ENCODE peak calls at places on chromosomes 4 and X, in ten cellular contexts. P is T-helper 1 cell, D is skeletal muscle cell, V is aorta, O is activated T-cell treated with anti-CD3 and anti-CD28 coated beads for 1 hour, B is anterior cingulate cortex, X is midbrain, Q is suprapubic skin, F is T follicular helper cell, A is CMK. K is an unnamed sample.

GRCh38 chr4:75327804-75328512 is 186.2 kb downstream of the RCHY1 start:
- DNase-seq in X (no peak), P (no peak), D (no peak), B (no peak), V (peak), F (no peak), O (no peak), A (no peak), Q (no peak), K (no peak)

GRCh38 chrX:48548871-48549270 is 9.4 kb downstream of the TBC1D25 start:
- DNase-seq in D (no peak), Q (no peak), O (no peak), V (no peak), P (no peak), F (no peak), A (no peak), X (no peak), B (no peak), K (no peak)

GRCh38 chrX:155071694-155072215 is 447 bp downstream of the BRCC3 start:
- DNase-seq in D (no peak), Q (no peak), A (no peak), V (no peak), B (no peak), X (no peak), O (no peak), F (no peak), P (no peak), K (no peak)

GRCh38 chrX:119042996-119043395 is 29.8 kb upstream of the CT47C1 start:
- DNase-seq in D (no peak), Q (no peak), A (no peak), B (no peak), P (no peak), V (no peak), O (no peak), F (no peak), X (no peak), K (no peak)

GRCh38 chrX:72712094-72712755 is 1.9 kb downstream of the PHKA1 start:
- DNase-seq in P (no peak), D (no peak), O (no peak), A (no peak), X (no peak), V (no peak), B (no peak), F (no peak), Q (no peak), K (no peak)

GRCh38 chrX:109858602-109859341 is 125.7 kb upstream of the ACSL4 start:
- DNase-seq in D (no peak), B (no peak), X (no peak), Q (no peak), F (no peak), V (no peak), P (no peak), A (no peak), O (no peak), K (no peak)

GRCh38 chr4:155722816-155723499 is 35.9 kb upstream of the GUCY1B1 start:
- DNase-seq in D (no peak), V (no peak), A (no peak), F (no peak), B (no peak), X (no peak), O (no peak), Q (no peak), P (no peak), K (no peak)

GRCh38 chr4:119632216-119632615 is 3.6 kb upstream of the PDE5A start:
- DNase-seq in P (no peak), F (no peak), X (no peak), D (peak), O (no peak), B (no peak), Q (no peak), V (no peak), A (no peak), K (no peak)

GRCh38 chr4:48114396-48114795 is 19.7 kb downstream of the TXK start:
- DNase-seq in F (no peak), X (no peak), P (no peak), D (no peak), A (no peak), V (no peak), Q (no peak), B (no peak), O (no peak), K (no peak)

GRCh38 chrX:132025085-132025484 is 2.0 kb downstream of the STK26 start:
- DNase-seq in P (no peak), D (no peak), O (no peak), V (no peak), F (no peak), X (no peak), Q (no peak), A (no peak), B (no peak), K (no peak)

GRCh38 chrX:83759872-83760271 is 101.1 kb upstream of the CYLC1 start:
- DNase-seq in D (no peak), X (peak), A (no peak), B (no peak), F (no peak), O (no peak), Q (no peak), V (no peak), P (no peak), K (no peak)

K was measured in CD4-positive, alpha-beta T cell.